ENCODE peak calls at places on chromosomes 3 and 15, in nine cellular contexts. One of them, this sample, is unnamed.

GRCh38 chr15:45855210-45855906 is 220.5 kb downstream of the SQOR start:
- DNase-seq in psoas muscle: no peak
- DNase-seq in NT2/D1: no peak
- DNase-seq in heart left ventricle: no peak
- DNase-seq in H9: no peak
- DNase-seq in CD8-positive, alpha-beta T cell: no peak
- DNase-seq in hepatocyte: peak; percentile 27
- DNase-seq in suprapubic skin: no peak
- DNase-seq in K562: no peak
- DNase-seq in this sample: no peak

GRCh38 chr3:180749796-180750195 is 70.5 kb upstream of the CCDC39 start:
- DNase-seq in psoas muscle: no peak
- DNase-seq in NT2/D1: no peak
- DNase-seq in heart left ventricle: no peak
- DNase-seq in H9: no peak
- DNase-seq in CD8-positive, alpha-beta T cell: no peak
- DNase-seq in hepatocyte: no peak
- DNase-seq in suprapubic skin: no peak
- DNase-seq in K562: no peak
- DNase-seq in this sample: no peak

GRCh38 chr3:13108861-13109260 is 35.6 kb upstream of the IQSEC1 start:
- DNase-seq in psoas muscle: no peak
- DNase-seq in NT2/D1: no peak
- DNase-seq in heart left ventricle: no peak
- DNase-seq in H9: no peak
- DNase-seq in CD8-positive, alpha-beta T cell: no peak
- DNase-seq in hepatocyte: no peak
- DNase-seq in suprapubic skin: peak; percentile 36
- DNase-seq in K562: no peak
- DNase-seq in this sample: no peak

GRCh38 chr3:98553751-98554150 is 22.0 kb downstream of the GPR15 start:
- DNase-seq in psoas muscle: no peak
- DNase-seq in NT2/D1: no peak
- DNase-seq in heart left ventricle: no peak
- DNase-seq in H9: no peak
- DNase-seq in CD8-positive, alpha-beta T cell: no peak
- DNase-seq in hepatocyte: no peak
- DNase-seq in suprapubic skin: no peak
- DNase-seq in K562: peak; percentile 48
- DNase-seq in this sample: no peak

GRCh38 chr15:71118345-71118744 is 3.1 kb downstream of the THSD4 start:
- DNase-seq in psoas muscle: no peak
- DNase-seq in NT2/D1: no peak
- DNase-seq in heart left ventricle: no peak
- DNase-seq in H9: no peak
- DNase-seq in CD8-positive, alpha-beta T cell: no peak
- DNase-seq in hepatocyte: no peak
- DNase-seq in suprapubic skin: no peak
- DNase-seq in K562: no peak
- DNase-seq in this sample: no peak

GRCh38 chr3:105608623-105609022 is 241.9 kb downstream of the ALCAM start:
- DNase-seq in psoas muscle: no peak
- DNase-seq in NT2/D1: no peak
- DNase-seq in heart left ventricle: peak; percentile 60
- DNase-seq in H9: peak; percentile 40
- DNase-seq in CD8-positive, alpha-beta T cell: no peak
- DNase-seq in hepatocyte: peak; percentile 22
- DNase-seq in suprapubic skin: no peak
- DNase-seq in K562: no peak
- DNase-seq in this sample: no peak

GRCh38 chr3:42801048-42801620 is 3.2 kb downstream of the HIGD1A start:
- DNase-seq in psoas muscle: no peak
- DNase-seq in NT2/D1: no peak
- DNase-seq in heart left ventricle: no peak
- DNase-seq in H9: no peak
- DNase-seq in CD8-positive, alpha-beta T cell: no peak
- DNase-seq in hepatocyte: no peak
- DNase-seq in suprapubic skin: no peak
- DNase-seq in K562: no peak
- DNase-seq in this sample: no peak

GRCh38 chr3:152496716-152497115 is 228.0 kb downstream of the MBNL1 start:
- DNase-seq in psoas muscle: no peak
- DNase-seq in NT2/D1: no peak
- DNase-seq in heart left ventricle: no peak
- DNase-seq in H9: no peak
- DNase-seq in CD8-positive, alpha-beta T cell: no peak
- DNase-seq in hepatocyte: no peak
- DNase-seq in suprapubic skin: no peak
- DNase-seq in K562: no peak
- DNase-seq in this sample: no peak

GRCh38 chr15:25181290-25182097 is 226.7 kb downstream of the SNRPN start:
- DNase-seq in psoas muscle: peak; percentile 26
- DNase-seq in NT2/D1: no peak
- DNase-seq in heart left ventricle: no peak
- DNase-seq in H9: peak; percentile 12
- DNase-seq in CD8-positive, alpha-beta T cell: no peak
- DNase-seq in hepatocyte: no peak
- DNase-seq in suprapubic skin: peak; percentile 49
- DNase-seq in K562: no peak
- DNase-seq in this sample: no peak

GRCh38 chr15:80478075-80478474 is 73.9 kb downstream of the ARNT2 start:
- DNase-seq in psoas muscle: no peak
- DNase-seq in NT2/D1: no peak
- DNase-seq in heart left ventricle: no peak
- DNase-seq in H9: no peak
- DNase-seq in CD8-positive, alpha-beta T cell: no peak
- DNase-seq in hepatocyte: no peak
- DNase-seq in suprapubic skin: no peak
- DNase-seq in K562: no peak
- DNase-seq in this sample: no peak

GRCh38 chr15:68620721-68621528 is 42.1 kb downstream of the CORO2B start:
- DNase-seq in psoas muscle: peak; percentile 95
- DNase-seq in NT2/D1: no peak
- DNase-seq in heart left ventricle: peak; percentile 93
- DNase-seq in H9: no peak
- DNase-seq in CD8-positive, alpha-beta T cell: no peak
- DNase-seq in hepatocyte: peak; percentile 79
- DNase-seq in suprapubic skin: peak; percentile 96
- DNase-seq in K562: no peak
- DNase-seq in this sample: peak; percentile 95

DNA sequence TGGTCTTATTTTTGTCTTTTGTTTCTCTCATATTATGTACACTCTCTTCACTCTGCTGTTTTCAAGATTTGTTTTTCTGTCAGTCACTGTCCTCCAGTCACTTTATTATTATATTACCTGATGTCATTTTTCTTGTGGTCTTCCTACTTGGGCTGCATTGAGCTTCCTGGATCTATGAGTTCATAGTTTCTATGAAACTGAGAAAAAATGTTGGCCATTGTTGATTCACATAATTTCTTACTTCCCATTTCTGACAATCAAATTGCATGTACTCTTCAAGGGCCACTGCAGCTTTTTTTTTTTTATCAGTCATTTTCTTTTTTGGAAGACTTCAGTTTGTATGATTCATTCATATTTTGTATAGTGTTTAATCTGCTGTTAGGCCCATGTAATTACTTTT is 1180.6 kb upstream of the GBE1 start:
- DNase-seq in psoas muscle: no peak
- DNase-seq in NT2/D1: no peak
- DNase-seq in heart left ventricle: no peak
- DNase-seq in H9: no peak
- DNase-seq in CD8-positive, alpha-beta T cell: no peak
- DNase-seq in hepatocyte: no peak
- DNase-seq in suprapubic skin: no peak
- DNase-seq in K562: no peak
- DNase-seq in this sample: no peak
- H3K9me3 ChIP-seq in psoas muscle: no peaks in the 10 kb centered on the region
- H3K9me3 ChIP-seq in NT2/D1: peaks cover 21% of the 10 kb centered on the region
- H3K9me3 ChIP-seq in heart left ventricle: no peaks in the 10 kb centered on the region
- H3K9me3 ChIP-seq in H9: no peaks in the 10 kb centered on the region
- H3K9me3 ChIP-seq in CD8-positive, alpha-beta T cell: no peaks in the 10 kb centered on the region
- H3K9me3 ChIP-seq in hepatocyte: peaks cover 5% of the 10 kb centered on the region
- H3K9me3 ChIP-seq in suprapubic skin: peaks cover 13% of the 10 kb centered on the region
- H3K9me3 ChIP-seq in K562: no peaks in the 10 kb centered on the region
- H3K9me3 ChIP-seq in this sample: peaks cover 23% of the 10 kb centered on the region

DNA sequence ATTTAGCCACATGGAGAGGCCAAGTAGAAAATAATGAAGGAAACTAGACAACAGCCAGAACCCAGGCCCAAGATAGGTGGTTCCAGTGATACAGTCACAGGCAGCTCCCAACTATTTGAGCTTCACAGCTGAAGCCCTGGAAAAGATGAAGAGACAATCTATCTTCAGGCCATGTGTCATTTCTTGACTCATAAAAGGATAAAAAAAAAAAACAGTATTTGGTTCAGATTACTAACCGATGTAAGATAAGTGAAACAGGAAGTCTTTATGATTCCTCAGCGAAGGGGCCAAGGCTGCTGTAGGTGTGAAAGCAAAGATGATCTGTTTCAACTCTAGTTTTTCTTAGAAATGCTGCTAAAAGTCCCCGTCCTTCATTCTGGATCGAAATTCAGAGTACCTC is 394.6 kb downstream of the ZNF385D start:
- DNase-seq in psoas muscle: no peak
- DNase-seq in NT2/D1: no peak
- DNase-seq in heart left ventricle: no peak
- DNase-seq in H9: no peak
- DNase-seq in CD8-positive, alpha-beta T cell: no peak
- DNase-seq in hepatocyte: no peak
- DNase-seq in suprapubic skin: no peak
- DNase-seq in K562: no peak
- DNase-seq in this sample: no peak
- H3K9me3 ChIP-seq in psoas muscle: no peaks in the 10 kb centered on the region
- H3K9me3 ChIP-seq in NT2/D1: no peaks in the 10 kb centered on the region
- H3K9me3 ChIP-seq in heart left ventricle: no peaks in the 10 kb centered on the region
- H3K9me3 ChIP-seq in H9: no peaks in the 10 kb centered on the region
- H3K9me3 ChIP-seq in CD8-positive, alpha-beta T cell: no peaks in the 10 kb centered on the region
- H3K9me3 ChIP-seq in hepatocyte: no peaks in the 10 kb centered on the region
- H3K9me3 ChIP-seq in suprapubic skin: no peaks in the 10 kb centered on the region
- H3K9me3 ChIP-seq in K562: no peaks in the 10 kb centered on the region
- H3K9me3 ChIP-seq in this sample: no peaks in the 10 kb centered on the region

DNA sequence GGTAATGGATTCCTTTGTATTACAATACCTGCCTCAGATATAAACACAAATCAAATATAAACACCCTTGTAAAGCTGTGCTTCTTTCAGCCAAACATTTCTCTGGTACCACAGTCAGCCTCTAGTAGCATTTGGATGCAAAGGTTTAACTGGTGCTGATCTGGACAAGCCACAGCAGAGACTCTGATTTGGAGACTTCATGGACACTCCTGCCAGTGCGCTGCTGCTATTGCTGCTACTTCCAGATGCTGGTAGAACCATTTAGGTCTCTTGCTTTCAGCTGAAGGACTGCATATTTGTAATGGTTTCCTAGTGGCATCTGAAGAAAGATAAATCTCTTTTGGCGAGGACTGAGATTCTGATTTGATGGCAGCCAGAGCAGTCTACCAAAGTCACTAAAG is 36.9 kb downstream of the NCK1 start:
- DNase-seq in psoas muscle: no peak
- DNase-seq in NT2/D1: no peak
- DNase-seq in heart left ventricle: no peak
- DNase-seq in H9: no peak
- DNase-seq in CD8-positive, alpha-beta T cell: no peak
- DNase-seq in hepatocyte: peak; percentile 7
- DNase-seq in suprapubic skin: no peak
- DNase-seq in K562: no peak
- DNase-seq in this sample: no peak
- H3K9me3 ChIP-seq in psoas muscle: peaks cover 11% of the 10 kb centered on the region
- H3K9me3 ChIP-seq in NT2/D1: no peaks in the 10 kb centered on the region
- H3K9me3 ChIP-seq in heart left ventricle: peaks cover 6% of the 10 kb centered on the region
- H3K9me3 ChIP-seq in H9: no peaks in the 10 kb centered on the region
- H3K9me3 ChIP-seq in CD8-positive, alpha-beta T cell: no peaks in the 10 kb centered on the region
- H3K9me3 ChIP-seq in hepatocyte: no peaks in the 10 kb centered on the region
- H3K9me3 ChIP-seq in suprapubic skin: peaks cover under 1% of the 10 kb centered on the region
- H3K9me3 ChIP-seq in K562: no peaks in the 10 kb centered on the region
- H3K9me3 ChIP-seq in this sample: peaks cover 4% of the 10 kb centered on the region

GRCh38 chr3:83230841-83231240 is 1469.4 kb upstream of the GBE1 start:
- DNase-seq in psoas muscle: no peak
- DNase-seq in NT2/D1: no peak
- DNase-seq in heart left ventricle: no peak
- DNase-seq in H9: no peak
- DNase-seq in CD8-positive, alpha-beta T cell: no peak
- DNase-seq in hepatocyte: no peak
- DNase-seq in suprapubic skin: no peak
- DNase-seq in K562: no peak
- DNase-seq in this sample: no peak
- H3K9me3 ChIP-seq in psoas muscle: no peaks in the 10 kb centered on the region
- H3K9me3 ChIP-seq in NT2/D1: no peaks in the 10 kb centered on the region
- H3K9me3 ChIP-seq in heart left ventricle: no peaks in the 10 kb centered on the region
- H3K9me3 ChIP-seq in H9: no peaks in the 10 kb centered on the region
- H3K9me3 ChIP-seq in CD8-positive, alpha-beta T cell: peaks cover 3% of the 10 kb centered on the region
- H3K9me3 ChIP-seq in hepatocyte: no peaks in the 10 kb centered on the region
- H3K9me3 ChIP-seq in suprapubic skin: no peaks in the 10 kb centered on the region
- H3K9me3 ChIP-seq in K562: no peaks in the 10 kb centered on the region
- H3K9me3 ChIP-seq in this sample: no peaks in the 10 kb centered on the region

DNA sequence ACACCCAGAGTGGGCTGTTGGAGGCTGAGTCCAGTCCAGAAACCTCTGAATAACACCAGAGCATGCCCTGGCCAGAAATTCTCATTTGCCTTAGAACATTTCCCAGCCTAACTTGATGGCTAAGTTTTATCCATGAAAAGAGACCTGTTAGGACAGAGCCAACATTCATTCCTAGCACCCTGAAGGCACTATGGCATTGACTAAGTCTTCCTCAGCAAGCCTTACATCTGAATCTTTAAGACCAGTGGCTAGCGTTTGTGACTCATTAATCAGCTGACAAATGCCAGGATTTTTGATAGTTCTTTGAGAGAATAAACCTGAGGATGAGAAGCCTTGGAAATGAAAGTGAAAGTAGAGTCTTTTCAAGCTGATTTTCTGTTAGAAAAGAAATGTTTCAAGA is 1087.1 kb upstream of the ALCAM start:
- DNase-seq in psoas muscle: no peak
- DNase-seq in NT2/D1: no peak
- DNase-seq in heart left ventricle: no peak
- DNase-seq in H9: no peak
- DNase-seq in CD8-positive, alpha-beta T cell: no peak
- DNase-seq in hepatocyte: no peak
- DNase-seq in suprapubic skin: no peak
- DNase-seq in K562: no peak
- DNase-seq in this sample: no peak
- H3K9me3 ChIP-seq in psoas muscle: peaks cover 17% of the 10 kb centered on the region
- H3K9me3 ChIP-seq in NT2/D1: peaks cover 64% of the 10 kb centered on the region
- H3K9me3 ChIP-seq in heart left ventricle: peaks cover 13% of the 10 kb centered on the region
- H3K9me3 ChIP-seq in H9: peaks cover 35% of the 10 kb centered on the region
- H3K9me3 ChIP-seq in CD8-positive, alpha-beta T cell: no peaks in the 10 kb centered on the region
- H3K9me3 ChIP-seq in hepatocyte: peaks cover 11% of the 10 kb centered on the region
- H3K9me3 ChIP-seq in suprapubic skin: peaks cover 20% of the 10 kb centered on the region
- H3K9me3 ChIP-seq in K562: peaks cover 2% of the 10 kb centered on the region
- H3K9me3 ChIP-seq in this sample: peaks cover 4% of the 10 kb centered on the region

DNA sequence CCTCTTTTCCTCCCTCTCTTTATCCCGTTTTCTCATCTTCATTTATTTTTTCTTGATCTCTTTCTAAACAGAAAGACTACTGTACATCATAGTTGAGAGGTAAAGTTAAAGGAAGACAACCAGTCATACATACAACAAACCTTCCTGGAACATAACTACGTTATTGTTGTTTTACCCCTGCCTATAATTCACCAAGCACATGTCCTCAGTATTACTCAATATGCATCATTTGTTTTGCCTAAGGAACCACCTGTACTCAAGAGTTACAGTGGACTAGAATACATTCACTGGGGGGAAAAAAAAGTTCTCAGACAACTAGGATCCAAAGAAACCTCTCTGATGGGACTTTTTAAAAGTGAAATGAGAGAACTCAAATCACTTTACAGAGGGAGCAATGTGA is 344.7 kb upstream of the RBMS3 start:
- DNase-seq in psoas muscle: no peak
- DNase-seq in NT2/D1: no peak
- DNase-seq in heart left ventricle: no peak
- DNase-seq in H9: no peak
- DNase-seq in CD8-positive, alpha-beta T cell: no peak
- DNase-seq in hepatocyte: no peak
- DNase-seq in suprapubic skin: no peak
- DNase-seq in K562: no peak
- DNase-seq in this sample: no peak
- H3K9me3 ChIP-seq in psoas muscle: no peaks in the 10 kb centered on the region
- H3K9me3 ChIP-seq in NT2/D1: no peaks in the 10 kb centered on the region
- H3K9me3 ChIP-seq in heart left ventricle: no peaks in the 10 kb centered on the region
- H3K9me3 ChIP-seq in H9: no peaks in the 10 kb centered on the region
- H3K9me3 ChIP-seq in CD8-positive, alpha-beta T cell: no peaks in the 10 kb centered on the region
- H3K9me3 ChIP-seq in hepatocyte: no peaks in the 10 kb centered on the region
- H3K9me3 ChIP-seq in suprapubic skin: no peaks in the 10 kb centered on the region
- H3K9me3 ChIP-seq in K562: no peaks in the 10 kb centered on the region
- H3K9me3 ChIP-seq in this sample: no peaks in the 10 kb centered on the region